ENCODE peak calls at places on chromosomes 11 and 22, in five cellular contexts. M is mammary epithelial cell, Q is cardiac muscle cell, Z is spleen, A is neural progenitor cell. D is an unnamed sample. For H3K4me1, the result is how much of the 10 kb centered on the place peaks cover.

GRCh38 chr22:46514592-46515207 is 22.7 kb downstream of the CELSR1 start:
- DNase-seq in M (peak), Q (no peak), Z (no peak), A (no peak), D (no peak)

GRCh38 chr11:134511255-134511654 is 99.2 kb upstream of the B3GAT1 start:
- DNase-seq in M (no peak), Q (no peak), Z (no peak), A (no peak), D (no peak)

GRCh38 chr11:128058580-128059208 is 528.7 kb downstream of the ETS1 start:
- DNase-seq in M (no peak), Q (no peak), Z (no peak), A (no peak), D (no peak)

GRCh38 chr11:43823316-43823715 is 57.3 kb upstream of the ALKBH3 start:
- DNase-seq in M (no peak), Q (no peak), Z (no peak), A (no peak), D (no peak)

GRCh38 chr11:69089258-69089657 is 40.5 kb downstream of the TPCN2 start:
- DNase-seq in M (peak), Q (no peak), Z (no peak), A (no peak), D (no peak)

GRCh38 chr11:74321487-74322188 is 10.2 kb upstream of the P4HA3 start:
- DNase-seq in M (peak), Q (peak), Z (no peak), A (peak), D (no peak)

GRCh38 chr22:44098021-44098739 is 74.1 kb downstream of the PARVB start:
- DNase-seq in M (no peak), Q (no peak), Z (peak), A (no peak), D (no peak)

GRCh38 chr22:36194971-36195370 is 6.6 kb downstream of the APOL4 start:
- DNase-seq in M (peak), Q (peak), Z (peak), A (peak), D (peak)

GRCh38 chr11:43992834-43993637 is 50.6 kb downstream of the C11orf96 start:
- DNase-seq in M (no peak), Q (no peak), Z (peak), A (no peak), D (no peak)

GRCh38 chr11:12787847-12788246 is 113.6 kb downstream of the TEAD1 start:
- DNase-seq in M (peak), Q (no peak), Z (no peak), A (no peak), D (no peak)

DNA sequence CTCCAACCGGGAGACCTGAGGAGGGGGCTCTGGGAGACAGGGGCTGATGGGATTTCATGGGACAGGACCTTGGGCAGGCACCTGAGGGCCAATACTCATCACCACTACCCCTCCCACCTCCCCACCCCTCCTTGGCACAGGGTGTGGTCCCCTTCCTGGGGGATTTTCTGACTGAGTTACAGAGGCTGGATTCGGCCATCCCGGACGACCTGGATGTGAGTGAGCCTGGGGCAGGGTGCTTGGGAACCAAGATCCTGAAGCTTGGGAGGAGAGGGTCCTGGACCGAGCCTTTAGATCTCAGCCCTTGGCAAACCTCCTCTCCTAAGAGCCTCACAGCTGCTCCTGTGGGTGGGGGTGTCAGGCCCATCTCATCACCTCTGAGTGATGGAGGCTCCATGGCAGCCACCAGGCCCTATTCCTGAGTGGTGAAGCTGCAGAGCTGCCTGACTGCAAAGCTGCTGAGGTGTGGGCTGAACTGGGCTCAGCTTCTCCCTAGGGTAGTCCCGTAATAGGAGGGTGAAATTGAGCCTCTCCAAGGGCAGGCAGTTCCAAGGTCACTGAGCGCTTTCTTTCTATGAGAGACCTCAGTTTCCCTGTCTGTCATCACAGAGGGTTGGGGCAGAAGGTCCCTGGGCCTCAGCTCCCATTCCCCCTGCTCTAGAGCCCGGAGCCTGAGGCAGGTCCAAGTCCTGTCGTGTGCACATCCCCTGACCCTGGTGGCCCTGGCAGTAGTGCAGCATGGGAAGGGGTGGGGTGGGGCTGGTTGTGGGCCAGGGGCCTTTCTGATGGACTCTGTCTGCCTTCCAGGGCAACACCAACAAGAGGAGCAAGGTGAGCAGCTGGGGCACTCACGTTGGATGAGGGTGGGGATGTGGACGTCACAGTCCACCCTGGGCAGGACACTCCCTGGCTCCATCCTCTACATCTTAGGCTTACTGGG is 6.5 kb downstream of the RGL4 start:
- DNase-seq in M (no peak), Q (no peak), Z (no peak), A (no peak), D (no peak)
- H3K4me3 ChIP-seq in M (no peak), Q (no peak), Z (no peak), A (no peak), D (no peak)

GRCh38 chr11:120375076-120375475 is 38.9 kb downstream of the ARHGEF12 start:
- DNase-seq in M (no peak), Q (no peak), Z (no peak), A (no peak), D (no peak)
- H3K4me1 ChIP-seq in M (under half), Q (under half), Z (under half), A (under half), D (under half)

GRCh38 chr11:107956543-107956942 is 28.3 kb downstream of the RAB39A start:
- DNase-seq in M (no peak), Q (no peak), Z (no peak), A (no peak), D (no peak)

GRCh38 chr11:107957109-107957588 is 28.9 kb downstream of the RAB39A start:
- DNase-seq in M (no peak), Q (no peak), Z (no peak), A (no peak), D (no peak)

GRCh38 chr11:107963091-107963490 is 34.8 kb downstream of the RAB39A start:
- DNase-seq in M (no peak), Q (no peak), Z (no peak), A (no peak), D (no peak)

GRCh38 chr11:107961480-107961879 is 33.2 kb downstream of the RAB39A start:
- DNase-seq in M (no peak), Q (no peak), Z (no peak), A (no peak), D (no peak)

GRCh38 chr11:107962181-107962580 is 33.9 kb downstream of the RAB39A start:
- DNase-seq in M (no peak), Q (no peak), Z (no peak), A (no peak), D (no peak)
- H3K27ac ChIP-seq in M (no peak), Q (no peak), Z (no peak), A (no peak), D (no peak)

GRCh38 chr11:119185916-119186634 is 800 bp downstream of the NHERF4 start:
- DNase-seq in M (no peak), Q (no peak), Z (no peak), A (no peak), D (no peak)
- H3K4me3 ChIP-seq in M (no peak), Q (no peak), Z (no peak), A (no peak), D (no peak)

GRCh38 chr22:17084554-17085276 is at the start of gene IL17RA:
- DNase-seq in M (peak), Q (peak), Z (peak), A (peak), D (peak)

GRCh38 chr22:17086750-17087149 is 1.9 kb downstream of the IL17RA start:
- DNase-seq in M (no peak), Q (no peak), Z (peak), A (no peak), D (no peak)

GRCh38 chr22:17085277-17086091 is 684 bp downstream of the IL17RA start:
- DNase-seq in M (peak), Q (no peak), Z (no peak), A (peak), D (peak)

GRCh38 chr22:17086301-17086700 is 1.5 kb downstream of the IL17RA start:
- DNase-seq in M (no peak), Q (no peak), Z (no peak), A (no peak), D (no peak)

DNA sequence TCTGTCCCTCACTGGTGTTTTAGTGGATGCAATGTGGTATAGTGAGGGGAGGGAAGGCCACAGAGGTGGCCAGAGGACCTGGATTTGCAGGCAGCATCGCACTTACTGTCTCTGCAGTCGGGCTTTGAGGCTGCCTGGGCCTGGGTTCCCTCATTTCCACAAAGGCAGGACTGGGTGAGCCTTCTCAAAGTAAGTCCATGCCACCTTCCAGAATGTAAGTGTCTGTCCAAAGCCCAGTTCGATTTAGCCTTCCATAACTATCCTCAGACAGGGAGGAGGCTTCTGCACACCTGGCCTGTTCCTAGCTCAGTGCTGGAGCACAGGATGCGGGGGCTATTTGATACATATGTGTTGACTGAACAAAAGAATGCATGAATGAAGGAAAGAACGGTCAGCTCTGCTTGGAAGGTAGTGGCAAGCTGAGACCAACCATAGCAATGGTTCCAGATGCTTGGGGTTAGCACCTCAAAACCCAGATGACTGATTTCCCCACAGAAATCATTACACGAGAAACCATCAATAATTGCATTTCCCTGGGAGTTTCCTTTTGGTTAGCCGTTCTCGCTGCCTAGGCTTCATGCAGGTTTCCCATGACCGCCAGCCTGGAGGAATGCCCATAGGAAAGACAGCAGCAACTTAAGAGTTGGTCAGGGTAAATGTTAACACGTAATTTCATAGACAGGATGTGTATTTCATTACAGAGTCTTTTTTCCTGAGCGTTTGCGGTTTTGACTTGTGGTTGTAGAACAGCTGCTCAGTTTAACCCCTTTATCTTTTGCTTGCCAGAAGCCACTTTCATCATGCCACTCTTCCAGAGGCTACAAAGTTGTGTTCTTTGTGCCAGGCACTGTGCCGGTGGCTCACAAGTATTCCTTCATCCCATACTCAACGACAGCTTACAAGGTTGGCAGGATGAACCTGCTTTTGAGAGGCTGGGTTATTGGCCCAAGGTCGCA is 2.7 kb downstream of the IL17RA start:
- DNase-seq in M (no peak), Q (no peak), Z (no peak), A (no peak), D (peak)
- H3K4me1 ChIP-seq in M (under half), Q (under half), Z (under half), A (under half), D (under half)

GRCh38 chr11:71992331-71992730 is 6.4 kb upstream of the IL18BP start:
- DNase-seq in M (no peak), Q (no peak), Z (no peak), A (no peak), D (no peak)
- H3K27ac ChIP-seq in M (no peak), Q (no peak), Z (peak), A (no peak), D (no peak)

GRCh38 chr11:61980783-61981541 is 13.5 kb upstream of the FTH1 start:
- DNase-seq in M (peak), Q (no peak), Z (peak), A (no peak), D (peak)

GRCh38 chr11:61985863-61986262 is 18.4 kb upstream of the FTH1 start:
- DNase-seq in M (peak), Q (no peak), Z (no peak), A (no peak), D (no peak)

GRCh38 chr11:61978703-61979661 is 11.5 kb upstream of the FTH1 start:
- DNase-seq in M (no peak), Q (no peak), Z (peak), A (no peak), D (peak)

DNA sequence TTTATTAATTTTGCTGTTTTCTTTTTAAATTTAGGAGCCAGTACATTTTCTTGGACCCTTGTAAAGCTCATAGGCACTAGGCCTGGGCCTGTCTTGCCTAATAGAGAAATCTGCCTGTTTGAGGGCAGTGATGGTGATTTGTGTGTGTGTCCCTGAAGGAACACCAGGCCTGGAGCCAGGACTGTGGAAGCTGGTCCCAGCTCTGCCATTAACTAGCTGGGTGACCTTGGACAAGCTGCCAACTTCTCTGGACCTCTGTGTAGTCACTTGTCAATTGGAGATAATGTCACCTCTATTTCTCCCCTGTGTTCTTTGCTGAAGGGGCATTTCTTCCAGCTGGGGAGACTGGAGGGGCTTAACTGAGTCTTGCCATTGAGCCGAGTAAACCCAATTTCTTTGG is 16.0 kb upstream of the FTH1 start:
- DNase-seq in M (no peak), Q (no peak), Z (peak), A (no peak), D (peak)
- H3K4me3 ChIP-seq in M (no peak), Q (no peak), Z (no peak), A (no peak), D (no peak)

GRCh38 chr11:114088216-114088615 is 28.7 kb downstream of the ZBTB16 start:
- DNase-seq in M (no peak), Q (no peak), Z (no peak), A (no peak), D (no peak)
- H3K4me1 ChIP-seq in M (under half), Q (under half), Z (under half), A (half or more), D (under half)

GRCh38 chr22:26550498-26551033 is 38.3 kb upstream of the TFIP11 start:
- DNase-seq in M (no peak), Q (no peak), Z (no peak), A (peak), D (peak)
- H3K27ac ChIP-seq in M (no peak), Q (no peak), Z (no peak), A (peak), D (peak)

DNA sequence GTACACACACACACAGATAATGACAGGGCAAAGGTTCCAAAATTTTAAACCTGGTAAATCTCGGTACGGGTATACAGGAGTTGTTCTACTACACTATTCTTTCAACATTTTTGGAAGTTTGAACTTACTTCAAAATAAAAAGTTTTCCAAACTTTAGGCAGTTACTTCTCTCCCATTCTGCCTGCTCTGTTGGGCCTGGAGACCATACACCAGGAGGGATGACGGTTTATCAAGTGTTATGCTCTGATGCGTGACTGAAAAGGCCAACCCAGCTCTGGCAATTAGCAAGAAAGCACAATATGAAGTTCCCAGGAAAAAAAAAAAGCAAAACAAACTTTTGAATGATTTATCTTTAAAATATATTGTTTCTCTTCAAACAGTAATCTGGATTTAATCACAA is 969 bp downstream of the SERPIND1 start:
- DNase-seq in M (no peak), Q (no peak), Z (no peak), A (no peak), D (no peak)
- H3K4me3 ChIP-seq in M (no peak), Q (no peak), Z (no peak), A (no peak), D (peak)